ENCODE peak calls at places on chromosomes 4 and X, in five cellular contexts. L is transverse colon, K is left ventricle myocardium inferior, R is hepatocyte, Y is body of pancreas. T is an unnamed sample.

GRCh38 chr4:153067376-153067775 is 131.3 kb downstream of the FHDC1 start:
- DNase-seq in Y (no peak), L (peak), R (peak), K (no peak), T (peak)

GRCh38 chr4:108730579-108730978 is 32.3 kb downstream of the ETNPPL start:
- DNase-seq in K (no peak), R (peak), L (no peak), Y (no peak), T (no peak)

GRCh38 chr4:79842162-79842561 is 230.9 kb downstream of the ANTXR2 start:
- DNase-seq in R (no peak), L (no peak), K (no peak), Y (no peak), T (no peak)

GRCh38 chrX:133249659-133250058 is 31.5 kb upstream of the TFDP3 start:
- DNase-seq in L (no peak), K (no peak), R (no peak), Y (no peak), T (no peak)

GRCh38 chrX:85244411-85245210 is 820 bp downstream of the ZNF711 start:
- DNase-seq in Y (peak), L (no peak), K (no peak), R (peak), T (peak)

GRCh38 chr4:185093573-185093972 is 49.5 kb upstream of the SLC25A4 start:
- DNase-seq in L (no peak), R (no peak), Y (no peak), K (no peak), T (no peak)

GRCh38 chr4:83362492-83363329 is 28.1 kb upstream of the HPSE start:
- DNase-seq in R (peak), Y (no peak), K (no peak), L (peak), T (peak)

GRCh38 chrX:71301195-71301924 is at the start of gene ITGB1BP2:
- DNase-seq in R (peak), L (no peak), K (peak), Y (no peak), T (peak)

GRCh38 chr4:83548151-83548905 is 12.4 kb downstream of the GPAT3 start:
- DNase-seq in K (peak), L (peak), Y (peak), R (peak), T (no peak)

GRCh38 chr4:164177753-164178152 is 576.2 kb upstream of the SMIM31 start:
- DNase-seq in Y (no peak), K (no peak), R (no peak), L (no peak), T (no peak)

GRCh38 chrX:12138366-12139313 is at the start of gene FRMPD4:
- DNase-seq in L (no peak), R (peak), Y (no peak), K (no peak), T (peak)

GRCh38 chr4:102526532-102526931 is 25.4 kb downstream of the NFKB1 start:
- DNase-seq in Y (no peak), K (no peak), L (no peak), R (no peak), T (no peak)

GRCh38 chr4:185218312-185218711 is 8.9 kb downstream of the SNX25 start:
- DNase-seq in R (no peak), Y (no peak), L (no peak), K (no peak), T (no peak)

GRCh38 chrX:37912286-37912685 is 64.9 kb upstream of the DYNLT3 start:
- DNase-seq in L (no peak), K (no peak), R (peak), Y (no peak), T (no peak)

GRCh38 chr4:57109847-57110634 is at the start of gene IGFBP7:
- DNase-seq in Y (peak), K (peak), R (peak), L (peak), T (peak)

GRCh38 chrX:97628326-97628725 is 744.6 kb downstream of the RPA4 start:
- DNase-seq in Y (no peak), L (no peak), R (no peak), K (no peak), T (no peak)

GRCh38 chrX:71623714-71624113 is 5.4 kb upstream of the CXCR3 start:
- DNase-seq in L (peak), R (no peak), K (no peak), Y (no peak), T (no peak)

GRCh38 chrX:150690126-150690525 is 3.1 kb upstream of the MTMR1 start:
- DNase-seq in K (no peak), L (no peak), R (no peak), Y (no peak), T (peak)

GRCh38 chrX:130079824-130080406 is 30.4 kb downstream of the ELF4 start:
- DNase-seq in L (peak), K (no peak), R (peak), Y (peak), T (peak)

GRCh38 chrX:57104406-57104805 is 16.9 kb downstream of the SPIN2B start:
- DNase-seq in R (no peak), K (no peak), Y (no peak), L (peak), T (no peak)

GRCh38 chr4:17595471-17596005 is 18.5 kb downstream of the LAP3 start:
- DNase-seq in L (no peak), Y (peak), R (no peak), K (no peak), T (no peak)

GRCh38 chrX:48560056-48560455 is 14.2 kb upstream of the RBM3 start:
- DNase-seq in Y (no peak), R (no peak), K (no peak), L (no peak), T (no peak)

GRCh38 chr4:81021995-81022394 is 8.5 kb upstream of the BMP3 start:
- DNase-seq in Y (no peak), L (no peak), K (no peak), R (no peak), T (no peak)

GRCh38 chrX:17082831-17083230 is 136.4 kb downstream of the REPS2 start:
- DNase-seq in L (no peak), Y (peak), R (peak), K (no peak), T (no peak)

GRCh38 chr4:3732076-3733028 is 33.8 kb upstream of the ADRA2C start:
- DNase-seq in K (no peak), R (no peak), L (no peak), Y (no peak), T (no peak)

GRCh38 chrX:56745019-56745418 is 16.0 kb downstream of the NBDY start:
- DNase-seq in K (no peak), R (no peak), L (no peak), Y (no peak), T (no peak)

DNA sequence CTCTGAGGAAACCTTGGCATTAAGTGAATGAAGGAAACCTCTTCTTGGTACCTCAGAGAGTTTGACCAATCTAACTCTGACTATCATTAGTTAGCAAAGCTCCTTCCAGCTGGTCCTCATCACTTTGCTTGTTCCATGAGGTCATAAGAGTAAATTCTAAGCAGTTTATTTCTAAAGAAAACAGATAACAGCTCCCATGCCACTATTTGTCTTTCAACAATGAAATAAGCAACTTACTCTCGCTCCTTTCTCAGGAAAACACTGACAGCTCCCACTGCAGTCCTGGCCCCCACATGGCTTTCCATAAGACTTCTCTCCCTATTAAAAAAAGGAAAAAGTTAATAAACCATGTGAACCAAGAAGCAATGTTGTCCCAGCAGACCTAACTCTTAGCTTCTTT is 127.7 kb downstream of the COL4A6 start:
- DNase-seq in L (no peak), R (no peak), Y (no peak), K (no peak), T (peak)
- H3K27ac ChIP-seq in L (no peak), R (peak), Y (no peak), K (no peak), T (no peak)

DNA sequence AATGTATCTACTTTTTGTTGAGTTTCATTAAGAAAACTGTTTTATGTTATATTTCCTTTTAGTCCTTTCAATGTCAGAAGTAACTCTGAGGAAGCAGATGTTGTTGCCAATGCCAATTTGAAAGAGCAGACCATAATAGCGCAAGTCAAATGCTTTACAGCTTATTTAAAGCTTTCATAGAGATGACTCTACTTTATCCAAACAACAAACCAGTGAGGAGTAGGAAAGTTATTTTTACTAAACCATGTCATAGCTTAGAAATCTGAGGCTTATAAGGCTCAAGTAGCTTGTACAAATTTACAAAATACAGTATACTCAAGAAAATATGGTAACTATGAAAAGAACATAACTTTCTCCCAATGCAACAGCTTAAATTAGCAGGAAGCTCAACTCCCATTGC is 40.1 kb upstream of the SPOCK3 start:
- DNase-seq in Y (no peak), R (no peak), L (no peak), K (no peak), T (no peak)
- H3K27ac ChIP-seq in Y (no peak), R (no peak), L (no peak), K (no peak), T (no peak)

GRCh38 chr4:165192956-165193355 is 14.4 kb upstream of the KLHL2 start:
- DNase-seq in K (no peak), L (no peak), R (no peak), Y (no peak), T (no peak)
- H3K27ac ChIP-seq in K (no peak), L (no peak), R (no peak), Y (no peak), T (no peak)

DNA sequence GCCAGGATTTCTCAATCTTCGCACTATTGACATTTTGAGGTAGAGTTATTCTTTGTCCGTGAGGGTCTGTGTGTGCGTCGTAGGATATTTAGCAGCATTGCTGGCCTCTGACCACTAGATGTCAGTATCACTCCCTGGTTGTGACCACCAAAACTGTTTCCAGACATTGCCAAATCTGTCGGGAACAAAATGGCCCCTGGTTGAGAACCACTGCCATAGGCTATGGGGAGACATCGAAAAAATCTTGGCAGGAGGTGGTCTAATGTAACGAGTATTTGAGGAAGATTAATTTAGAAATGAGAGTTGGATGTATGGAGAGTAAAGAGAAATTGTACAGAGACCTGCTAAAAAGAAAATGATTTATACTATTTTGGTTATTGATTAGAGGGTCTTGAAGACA is 108.4 kb downstream of the DOCK11 start:
- DNase-seq in K (no peak), Y (peak), R (peak), L (peak), T (peak)
- H3K27ac ChIP-seq in K (no peak), Y (no peak), R (no peak), L (no peak), T (no peak)

GRCh38 chr4:159179310-159179958 is 76.6 kb downstream of the RAPGEF2 start:
- DNase-seq in Y (no peak), R (no peak), L (no peak), K (no peak), T (no peak)
- H3K27ac ChIP-seq in Y (no peak), R (no peak), L (peak), K (peak), T (peak)

DNA sequence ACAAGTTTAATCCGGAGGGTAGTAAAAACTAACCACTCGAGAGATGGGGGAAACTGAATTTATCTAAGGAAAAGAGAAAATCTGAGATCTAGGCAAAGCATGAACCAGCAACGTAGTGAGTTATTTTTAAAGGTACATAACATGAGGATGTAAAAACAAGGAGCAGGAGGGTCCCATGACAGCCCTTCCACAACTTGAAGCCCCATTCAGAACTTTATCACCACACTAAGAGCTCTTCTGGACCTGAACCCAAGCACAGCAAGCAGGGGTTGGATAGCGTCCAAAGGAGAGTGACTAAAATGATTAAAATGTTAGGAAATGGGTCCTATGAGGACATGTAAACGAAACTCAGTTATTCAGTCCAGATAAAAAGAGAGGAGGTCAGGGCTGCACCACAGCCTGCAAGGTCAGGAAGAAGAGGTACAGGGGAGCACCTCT is 16.2 kb downstream of the SH3RF1 start:
- DNase-seq in L (no peak), R (no peak), Y (peak), K (no peak), T (no peak)
- H3K27ac ChIP-seq in L (peak), R (peak), Y (no peak), K (peak), T (no peak)

GRCh38 chr4:119206178-119206577 is 6.3 kb upstream of the USP53 start:
- DNase-seq in Y (no peak), R (no peak), L (no peak), K (no peak), T (no peak)

GRCh38 chr4:119207051-119207450 is 5.5 kb upstream of the USP53 start:
- DNase-seq in R (no peak), Y (no peak), K (no peak), L (no peak), T (peak)

GRCh38 chr4:119205690-119206089 is 6.8 kb upstream of the USP53 start:
- DNase-seq in R (no peak), Y (no peak), K (no peak), L (no peak), T (no peak)

GRCh38 chr4:119209077-119209476 is 3.4 kb upstream of the USP53 start:
- DNase-seq in R (peak), L (no peak), K (no peak), Y (no peak), T (peak)

DNA sequence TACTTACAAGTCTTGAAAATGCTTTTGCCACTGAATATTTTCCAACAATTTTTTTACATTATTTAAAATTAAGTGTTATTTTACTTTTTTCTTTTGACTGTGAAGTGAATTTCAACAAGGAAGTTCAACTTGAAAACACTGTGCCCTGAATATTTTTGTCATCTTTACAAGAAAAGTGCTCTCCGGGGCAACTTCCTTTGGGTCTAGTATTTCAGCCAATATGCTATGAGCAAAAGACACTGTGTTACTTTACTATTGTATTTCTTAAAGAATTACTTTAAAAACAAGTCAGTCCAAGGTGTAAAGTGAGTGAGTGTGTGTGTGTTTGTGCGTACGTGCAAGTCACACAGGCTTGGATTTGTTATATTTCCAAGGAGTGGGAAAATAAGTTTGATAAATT is 7.6 kb upstream of the USP53 start:
- DNase-seq in R (no peak), K (no peak), Y (no peak), L (no peak), T (no peak)
- H3K27ac ChIP-seq in R (no peak), K (peak), Y (no peak), L (no peak), T (peak)

DNA sequence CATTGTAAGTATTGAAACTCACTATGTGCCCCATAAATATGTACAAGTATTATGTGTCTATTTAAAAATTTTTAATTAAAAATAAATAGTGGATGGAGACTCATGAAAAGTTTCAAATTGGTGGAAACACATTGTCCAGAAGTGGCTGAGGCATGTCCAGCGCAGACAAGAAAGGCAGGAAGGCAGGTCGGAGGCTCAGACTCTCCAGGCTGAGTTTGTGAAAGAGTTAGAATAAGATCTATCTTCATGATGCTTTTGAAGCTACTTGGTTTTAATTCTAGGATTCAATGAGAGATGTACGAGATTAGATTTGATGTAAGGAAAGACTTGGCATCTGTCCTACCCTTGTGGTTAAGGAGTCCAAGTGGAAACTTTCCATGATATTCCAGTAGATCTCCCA is 19.8 kb downstream of the PNMA6F start:
- DNase-seq in R (no peak), L (no peak), Y (no peak), K (no peak), T (no peak)
- H3K27ac ChIP-seq in R (no peak), L (no peak), Y (no peak), K (no peak), T (no peak)

DNA sequence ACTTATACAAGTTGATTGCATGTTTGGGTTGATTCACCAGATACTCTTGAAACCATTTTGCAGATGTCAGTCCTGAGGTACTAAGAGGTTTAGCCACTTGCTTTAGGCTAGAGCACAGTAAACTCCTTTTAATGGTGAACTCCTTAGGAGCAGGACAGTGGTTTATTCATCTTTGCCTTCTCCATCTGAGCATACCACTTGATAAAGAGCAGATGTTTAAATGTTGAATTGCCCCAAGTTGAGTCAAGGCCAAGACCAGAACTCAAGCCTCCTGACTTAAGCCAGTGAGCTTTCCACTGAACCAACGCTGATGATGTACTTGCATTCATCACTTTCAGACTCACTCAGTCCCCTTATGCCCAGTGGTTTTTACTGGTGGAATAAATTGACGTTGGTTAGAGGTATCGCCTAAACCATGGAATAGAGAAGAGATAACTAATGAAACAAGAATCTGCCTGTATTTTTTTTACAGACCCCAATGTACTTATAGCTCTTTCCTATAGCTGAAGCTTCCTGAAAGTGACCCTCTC is 7.5 kb downstream of the DAPP1 start:
- DNase-seq in K (no peak), L (no peak), Y (no peak), R (no peak), T (no peak)
- H3K27ac ChIP-seq in K (no peak), L (no peak), Y (no peak), R (no peak), T (no peak)

T was measured in cardiac muscle cell.